ENCODE peak calls at places on chromosomes 16 and 17, in seven cellular contexts. C is suprapubic skin, S is GM23338, P is spleen, O is HepG2, Z is prostate gland, H is sigmoid colon. G is an unnamed sample.

GRCh38 chr17:48504953-48505352 is 25.9 kb downstream of the HOXB1 start:
- DNase-seq in C (no peak), S (no peak), P (no peak), O (no peak), Z (no peak), H (no peak), G (no peak)

GRCh38 chr17:11980813-11981212 is 16.5 kb downstream of the ZNF18 start:
- DNase-seq in C (no peak), S (peak), P (no peak), O (no peak), Z (no peak), H (no peak), G (no peak)

GRCh38 chr16:86556576-86556975 is 1.5 kb upstream of the MTHFSD start:
- DNase-seq in C (no peak), S (no peak), P (no peak), O (no peak), Z (no peak), H (peak), G (no peak)

GRCh38 chr17:27430882-27431491 is 25.3 kb upstream of the KSR1 start:
- DNase-seq in C (no peak), S (peak), P (no peak), O (peak), Z (no peak), H (peak), G (no peak)

GRCh38 chr16:20944861-20945390 is 44.4 kb downstream of the LYRM1 start:
- DNase-seq in C (no peak), S (peak), P (no peak), O (peak), Z (no peak), H (no peak), G (no peak)

GRCh38 chr16:69323428-69323827 is 7.0 kb downstream of the PDF start:
- DNase-seq in C (no peak), S (no peak), P (peak), O (no peak), Z (no peak), H (no peak), G (no peak)

GRCh38 chr17:2025220-2025621 is at the start of gene RTN4RL1:
- DNase-seq in C (peak), S (peak), P (peak), O (no peak), Z (peak), H (peak), G (no peak)

GRCh38 chr17:38587956-38588771 is 17.6 kb downstream of the SRCIN1 start:
- DNase-seq in C (no peak), S (no peak), P (no peak), O (no peak), Z (no peak), H (no peak), G (no peak)

GRCh38 chr17:61647044-61647443 is 56.0 kb upstream of the NACA2 start:
- DNase-seq in C (no peak), S (no peak), P (no peak), O (no peak), Z (no peak), H (no peak), G (no peak)

GRCh38 chr17:48351916-48352332 is 78.1 kb downstream of the SKAP1 start:
- DNase-seq in C (no peak), S (peak), P (no peak), O (peak), Z (no peak), H (no peak), G (peak)

GRCh38 chr16:67158637-67159600 is 790 bp downstream of the TRADD start:
- DNase-seq in C (no peak), S (peak), P (peak), O (peak), Z (no peak), H (no peak), G (no peak)

GRCh38 chr16:4801051-4801961 is 1.1 kb downstream of the ROGDI start:
- DNase-seq in C (no peak), S (peak), P (peak), O (no peak), Z (no peak), H (no peak), G (no peak)

GRCh38 chr16:56303880-56304279 is 112.6 kb downstream of the GNAO1 start:
- DNase-seq in C (no peak), S (no peak), P (peak), O (no peak), Z (no peak), H (no peak), G (no peak)

GRCh38 chr16:57862698-57863433 is 60.6 kb upstream of the KIFC3 start:
- DNase-seq in C (no peak), S (peak), P (no peak), O (peak), Z (no peak), H (no peak), G (no peak)

GRCh38 chr16:11353158-11353557 is 7.9 kb downstream of the RMI2 start:
- DNase-seq in C (no peak), S (no peak), P (peak), O (no peak), Z (no peak), H (no peak), G (no peak)

GRCh38 chr16:80592273-80592672 is 51.5 kb downstream of the DYNLRB2 start:
- DNase-seq in C (no peak), S (no peak), P (no peak), O (no peak), Z (no peak), H (no peak), G (no peak)

GRCh38 chr16:47578573-47578972 is 117.4 kb downstream of the PHKB start:
- DNase-seq in C (no peak), S (no peak), P (no peak), O (no peak), Z (no peak), H (no peak), G (no peak)

GRCh38 chr17:60231234-60231633 is 81.5 kb downstream of the CA4 start:
- DNase-seq in C (no peak), S (peak), P (no peak), O (peak), Z (no peak), H (no peak), G (no peak)

GRCh38 chr16:27712251-27712711 is 162.3 kb downstream of the KATNIP start:
- DNase-seq in C (no peak), S (no peak), P (peak), O (no peak), Z (no peak), H (peak), G (no peak)

GRCh38 chr16:81543571-81543970 is 99.0 kb downstream of the CMIP start:
- DNase-seq in C (no peak), S (no peak), P (no peak), O (no peak), Z (no peak), H (no peak), G (no peak)

GRCh38 chr16:84486126-84486525 is 18.3 kb downstream of the MEAK7 start:
- DNase-seq in C (no peak), S (no peak), P (no peak), O (no peak), Z (no peak), H (no peak), G (no peak)

GRCh38 chr17:68763551-68763950 is 162.4 kb upstream of the FAM20A start:
- DNase-seq in C (no peak), S (no peak), P (no peak), O (no peak), Z (no peak), H (no peak), G (no peak)

GRCh38 chr17:31533546-31534155 is 142.2 kb downstream of the RAB11FIP4 start:
- DNase-seq in C (no peak), S (peak), P (peak), O (no peak), Z (no peak), H (no peak), G (no peak)

GRCh38 chr17:61583242-61583641 is 7.8 kb downstream of the NACA2 start:
- DNase-seq in C (no peak), S (peak), P (no peak), O (peak), Z (no peak), H (no peak), G (peak)

GRCh38 chr17:75317671-75318070 is 28.4 kb upstream of the SLC25A19 start:
- DNase-seq in C (no peak), S (peak), P (peak), O (no peak), Z (no peak), H (no peak), G (no peak)

DNA sequence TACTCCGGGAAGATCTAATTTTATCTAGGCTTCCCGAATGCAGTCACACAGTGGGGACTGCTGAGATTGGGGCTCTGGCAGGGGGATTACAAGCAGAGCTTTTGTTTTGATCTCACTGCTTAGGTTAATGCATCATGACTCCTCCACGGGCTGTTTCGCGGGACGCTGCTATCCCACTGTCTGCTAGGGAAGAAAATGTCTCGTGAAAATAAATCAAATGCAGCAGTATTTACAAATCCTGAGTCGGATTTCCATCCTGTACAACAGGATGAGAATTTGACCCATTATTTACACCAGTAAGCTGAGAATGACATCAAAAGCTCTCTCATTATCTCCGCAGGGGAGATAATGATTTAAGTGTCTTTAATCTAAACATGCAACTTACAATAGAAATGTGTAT is 83.7 kb downstream of the CDH11 start:
- DNase-seq in C (no peak), S (no peak), P (no peak), O (no peak), Z (no peak), H (no peak), G (no peak)
- H3K4me3 ChIP-seq in C (no peak), S (no peak), P (no peak), O (no peak), Z (no peak), H (no peak), G (no peak)

GRCh38 chr17:50350733-50351132 is 4.8 kb downstream of the XYLT2 start:
- DNase-seq in C (peak), S (no peak), P (no peak), O (no peak), Z (no peak), H (peak), G (no peak)

GRCh38 chr17:50352693-50353599 is 7.0 kb downstream of the XYLT2 start:
- DNase-seq in C (peak), S (no peak), P (no peak), O (no peak), Z (no peak), H (peak), G (no peak)

GRCh38 chr17:50353600-50354195 is 7.8 kb downstream of the XYLT2 start:
- DNase-seq in C (peak), S (no peak), P (no peak), O (no peak), Z (no peak), H (peak), G (no peak)

GRCh38 chr17:50354198-50354597 is 8.3 kb downstream of the XYLT2 start:
- DNase-seq in C (peak), S (no peak), P (no peak), O (no peak), Z (no peak), H (peak), G (no peak)

DNA sequence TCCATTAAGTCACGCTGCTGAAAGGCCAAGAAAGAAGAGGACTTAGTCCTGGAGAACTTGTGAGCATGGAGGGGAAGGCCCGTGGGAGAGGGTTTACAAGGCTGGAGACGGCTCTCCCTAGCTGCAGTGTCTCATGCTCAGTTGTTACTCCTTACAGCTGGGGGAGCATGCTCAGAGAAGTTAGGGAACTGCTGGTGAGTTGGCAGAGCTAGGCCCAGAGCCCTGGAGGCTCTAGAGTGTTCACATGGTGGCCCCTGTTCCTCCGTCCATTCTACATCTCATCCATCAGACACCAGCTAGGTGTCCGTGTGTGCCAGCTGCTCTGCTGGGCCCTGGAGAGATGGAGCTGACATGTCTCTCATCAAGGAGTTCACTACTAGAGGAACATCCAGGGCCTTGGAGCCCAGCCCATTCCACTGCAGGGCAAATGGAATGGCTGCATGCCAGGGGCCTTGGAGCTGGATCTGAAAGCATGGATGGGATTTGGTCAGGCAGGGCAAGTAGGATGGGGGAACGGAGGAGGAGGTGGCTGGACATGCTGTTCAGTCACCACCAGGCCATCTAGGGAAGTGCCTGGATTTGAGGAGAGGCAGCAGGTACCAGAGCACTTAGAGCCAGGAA is 6.3 kb downstream of the XYLT2 start:
- DNase-seq in C (peak), S (no peak), P (no peak), O (no peak), Z (no peak), H (peak), G (no peak)
- TF ChIP-seq POLR2AphosphoS5 in C (no peak), S (no peak), P (no peak), O (no peak), Z (no peak), H (no peak), G (no peak)

DNA sequence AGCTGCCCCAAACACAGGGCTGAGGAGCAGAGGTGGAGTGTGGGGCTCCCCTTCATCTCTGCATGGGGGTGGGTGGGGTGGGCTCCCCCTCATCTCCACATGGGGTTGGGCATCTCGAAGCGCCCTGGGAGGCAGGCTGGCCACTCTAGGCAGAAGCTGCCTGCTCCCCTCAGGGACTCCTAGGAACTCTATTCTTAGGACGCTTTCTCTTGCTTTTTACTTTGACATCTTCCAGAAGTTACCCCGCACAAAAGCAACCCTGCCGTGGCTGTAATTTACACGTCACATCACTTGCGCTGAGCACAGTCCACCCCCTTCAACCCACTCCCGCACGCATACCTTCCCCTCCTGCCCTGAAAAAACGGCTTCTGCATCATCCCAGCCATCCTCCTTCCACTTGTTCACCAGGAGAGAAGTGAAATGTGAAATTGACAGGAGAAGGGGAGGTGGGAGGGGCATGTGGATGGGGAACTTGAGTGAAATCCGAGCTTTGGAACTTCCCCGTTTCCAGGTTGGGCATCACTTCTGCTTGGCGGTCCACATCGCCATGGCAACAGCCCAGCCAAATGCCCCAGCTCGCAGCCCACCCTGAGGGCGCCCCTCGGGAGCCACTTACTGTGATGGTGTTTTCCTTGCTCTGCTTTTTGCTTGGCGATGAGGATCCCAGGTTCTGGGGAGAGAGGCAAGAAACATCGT is 53.7 kb upstream of the RCVRN start:
- DNase-seq in C (no peak), S (peak), P (no peak), O (no peak), Z (no peak), H (no peak), G (no peak)
- H3K4me3 ChIP-seq in C (no peak), S (peak), P (no peak), O (no peak), Z (no peak), H (no peak), G (no peak)

GRCh38 chr16:22366889-22367288 is 7.5 kb downstream of the CDR2 start:
- DNase-seq in C (no peak), S (no peak), P (no peak), O (no peak), Z (no peak), H (no peak), G (no peak)

GRCh38 chr16:22373662-22374310 is 633 bp downstream of the CDR2 start:
- DNase-seq in C (peak), S (peak), P (peak), O (no peak), Z (peak), H (peak), G (no peak)

GRCh38 chr16:22372882-22373661 is 1.3 kb downstream of the CDR2 start:
- DNase-seq in C (no peak), S (no peak), P (no peak), O (no peak), Z (no peak), H (no peak), G (no peak)

GRCh38 chr16:22369221-22369811 is 5.1 kb downstream of the CDR2 start:
- DNase-seq in C (no peak), S (no peak), P (no peak), O (peak), Z (no peak), H (no peak), G (no peak)

DNA sequence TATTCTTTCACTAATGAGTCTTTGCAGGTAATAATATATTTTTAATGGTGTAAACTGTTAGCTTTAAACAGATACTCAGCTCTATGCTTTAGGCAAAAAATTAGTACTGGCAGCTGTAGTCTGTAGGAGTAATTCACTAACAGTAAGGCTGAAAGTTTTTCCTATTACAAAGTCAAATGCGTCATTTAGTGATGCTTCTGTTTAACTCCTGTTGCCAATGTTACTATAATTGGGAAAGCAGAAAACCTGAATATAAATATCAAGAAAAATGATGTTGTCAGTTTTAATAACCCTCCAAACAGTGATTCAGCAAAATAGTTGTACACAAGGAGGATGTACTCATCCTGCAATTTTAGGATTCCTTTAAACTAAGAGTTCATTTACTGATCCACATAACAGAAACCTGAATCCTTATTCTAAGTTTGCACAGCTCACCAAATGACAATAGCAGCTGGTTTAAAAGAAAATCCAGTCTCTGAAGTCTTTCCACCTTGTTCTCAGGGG is 4.3 kb downstream of the CDR2 start:
- DNase-seq in C (no peak), S (no peak), P (no peak), O (peak), Z (no peak), H (no peak), G (no peak)
- TF ChIP-seq POLR2AphosphoS5 in C (no peak), S (no peak), P (no peak), O (no peak), Z (no peak), H (peak), G (no peak)

GRCh38 chr16:88662222-88662842 is 559 bp downstream of the MVD start:
- DNase-seq in C (no peak), S (peak), P (no peak), O (no peak), Z (no peak), H (no peak), G (no peak)
- H3K4me3 ChIP-seq in C (peak), S (peak), P (peak), O (peak), Z (peak), H (peak), G (peak)

GRCh38 chr17:55690105-55690508 is 32.6 kb downstream of the TMEM100 start:
- DNase-seq in C (no peak), S (no peak), P (no peak), O (no peak), Z (no peak), H (no peak), G (peak)
- TF ChIP-seq POLR2AphosphoS5 in C (no peak), S (no peak), P (no peak), O (no peak), Z (no peak), H (peak), G (peak)

GRCh38 chr17:82351713-82352488 is 7.1 kb upstream of the TEX19 start:
- DNase-seq in C (no peak), S (peak), P (peak), O (peak), Z (peak), H (peak), G (no peak)
- H3K4me3 ChIP-seq in C (no peak), S (no peak), P (no peak), O (peak), Z (no peak), H (no peak), G (no peak)

GRCh38 chr17:80789356-80789902 is 202.2 kb upstream of the CHMP6 start:
- DNase-seq in C (peak), S (no peak), P (peak), O (no peak), Z (no peak), H (peak), G (no peak)

GRCh38 chr17:80792373-80792781 is 199.3 kb upstream of the CHMP6 start:
- DNase-seq in C (peak), S (no peak), P (no peak), O (no peak), Z (no peak), H (peak), G (no peak)

GRCh38 chr17:80790981-80791742 is 200.5 kb upstream of the CHMP6 start:
- DNase-seq in C (peak), S (no peak), P (peak), O (peak), Z (no peak), H (peak), G (no peak)

GRCh38 chr17:80791758-80792284 is 199.8 kb upstream of the CHMP6 start:
- DNase-seq in C (peak), S (no peak), P (no peak), O (peak), Z (no peak), H (peak), G (no peak)

GRCh38 chr17:80790021-80790765 is 201.4 kb upstream of the CHMP6 start:
- DNase-seq in C (peak), S (no peak), P (peak), O (no peak), Z (no peak), H (no peak), G (no peak)
- TF ChIP-seq POLR2AphosphoS5 in C (no peak), S (no peak), P (no peak), O (no peak), Z (no peak), H (no peak), G (no peak)

GRCh38 chr17:82195675-82196258 is 16.9 kb downstream of the CCDC57 start:
- DNase-seq in C (no peak), S (no peak), P (no peak), O (no peak), Z (no peak), H (no peak), G (no peak)

GRCh38 chr17:82199496-82199895 is 13.1 kb downstream of the CCDC57 start:
- DNase-seq in C (no peak), S (no peak), P (no peak), O (no peak), Z (no peak), H (no peak), G (no peak)

GRCh38 chr17:82200135-82200534 is 12.5 kb downstream of the CCDC57 start:
- DNase-seq in C (no peak), S (no peak), P (no peak), O (no peak), Z (no peak), H (no peak), G (no peak)

GRCh38 chr17:82196273-82196672 is 16.4 kb downstream of the CCDC57 start:
- DNase-seq in C (no peak), S (no peak), P (no peak), O (no peak), Z (no peak), H (no peak), G (no peak)

GRCh38 chr17:82198092-82198491 is 14.6 kb downstream of the CCDC57 start:
- DNase-seq in C (no peak), S (no peak), P (no peak), O (no peak), Z (no peak), H (no peak), G (no peak)
- H3K4me3 ChIP-seq in C (no peak), S (no peak), P (no peak), O (no peak), Z (no peak), H (no peak), G (no peak)

G was measured in SK-N-MC.